ENCODE peak calls at places on chromosome 19, in four cellular contexts. O, B, U and I are unnamed samples.

GRCh38 chr19:8544168-8544567 is 30.2 kb upstream of the ZNF414 start:
- DNase-seq in U (no peak), O (no peak), B (no peak), I (no peak)

GRCh38 chr19:9584073-9584833 is at the start of gene ZNF121:
- DNase-seq in O (peak), U (peak), B (peak), I (peak)

GRCh38 chr19:47032171-47032811 is 12.7 kb downstream of the NPAS1 start:
- DNase-seq in B (no peak), O (peak), U (no peak), I (no peak)

GRCh38 chr19:35098413-35099049 is 17.1 kb upstream of the FXYD3 start:
- DNase-seq in O (no peak), B (no peak), U (no peak), I (no peak)

GRCh38 chr19:47729799-47730520 is 15.4 kb upstream of the NOP53 start:
- DNase-seq in U (peak), O (peak), B (peak), I (no peak)

GRCh38 chr19:32358311-32358710 is 12.9 kb downstream of the ZNF507 start:
- DNase-seq in U (no peak), B (no peak), O (no peak), I (no peak)

GRCh38 chr19:57583521-57584416 is at the start of gene ZIK1:
- DNase-seq in U (peak), O (peak), B (peak), I (peak)

GRCh38 chr19:18373892-18374629 is 11.9 kb upstream of the GDF15 start:
- DNase-seq in U (peak), B (peak), O (peak), I (peak)

GRCh38 chr19:29532097-29532496 is 6.3 kb downstream of the VSTM2B start:
- DNase-seq in O (no peak), U (no peak), B (no peak), I (no peak)

GRCh38 chr19:9436358-9436757 is 985 bp upstream of the ZNF266 start:
- DNase-seq in B (no peak), U (no peak), O (no peak), I (no peak)

GRCh38 chr19:7482584-7483439 is 6.0 kb downstream of the PEX11G start:
- DNase-seq in B (peak), U (no peak), O (peak), I (peak)

GRCh38 chr19:17294051-17294891 is 9.0 kb downstream of the ABHD8 start:
- DNase-seq in B (no peak), O (peak), U (no peak), I (no peak)

GRCh38 chr19:23867895-23868294 is 46.8 kb upstream of the ZNF726 start:
- DNase-seq in B (no peak), U (peak), O (no peak), I (no peak)

GRCh38 chr19:43524922-43525835 is 1.8 kb downstream of the ETHE1 start:
- DNase-seq in U (peak), B (peak), O (peak), I (peak)

GRCh38 chr19:16886305-16886880 is 2.4 kb upstream of the F2RL3 start:
- DNase-seq in B (peak), O (no peak), U (peak), I (peak)

GRCh38 chr19:53782698-53783097 is 41.4 kb downstream of the NLRP12 start:
- DNase-seq in O (no peak), U (no peak), B (no peak), I (no peak)

GRCh38 chr19:48595171-48595570 is 11.4 kb upstream of the SPACA4 start:
- DNase-seq in O (no peak), B (no peak), U (no peak), I (no peak)

GRCh38 chr19:17753976-17754375 is 2.7 kb downstream of the FCHO1 start:
- DNase-seq in B (no peak), O (no peak), U (no peak), I (no peak)

GRCh38 chr19:47821460-47822020 is at the start of gene CRX:
- DNase-seq in U (no peak), B (no peak), O (no peak), I (no peak)

GRCh38 chr19:51076602-51077213 is 6.0 kb downstream of the KLK14 start:
- DNase-seq in B (no peak), U (no peak), O (no peak), I (no peak)

DNA sequence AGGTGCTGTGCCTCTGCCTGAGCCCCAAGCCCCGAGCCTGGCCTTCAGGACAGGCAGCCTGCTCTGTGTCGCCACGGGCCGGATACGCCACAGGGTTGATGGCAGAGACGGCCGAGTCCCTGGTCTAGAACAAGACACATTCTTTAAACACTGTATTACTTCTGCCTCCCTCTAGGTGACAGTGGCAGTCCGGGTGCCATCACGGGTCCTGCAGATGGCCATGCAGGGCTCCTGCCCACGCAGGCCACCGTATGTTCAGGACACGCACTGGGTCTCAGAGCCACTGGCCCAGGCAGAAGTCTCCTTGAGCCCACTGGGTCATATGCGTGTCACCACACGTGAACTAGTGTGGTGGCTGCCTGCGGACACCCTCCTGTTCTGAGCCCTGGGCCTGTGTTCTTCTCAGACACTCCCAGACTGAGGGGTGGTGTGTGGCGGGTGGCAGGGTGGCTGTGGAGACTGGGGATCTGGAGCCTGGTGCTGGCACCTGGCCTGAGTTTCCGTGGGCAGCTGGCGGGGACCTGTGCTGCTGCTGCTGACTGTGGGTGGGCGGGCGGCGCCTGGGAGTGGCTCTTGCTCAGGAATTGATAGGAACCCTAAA is 4.4 kb downstream of the PLEKHJ1 start:
- DNase-seq in U (no peak), B (no peak), O (no peak), I (no peak)
- TF ChIP-seq CTCF in U (no peak), B (no peak), O (no peak), I (no peak)

GRCh38 chr19:11281336-11282049 is 14.5 kb upstream of the TSPAN16 start:
- DNase-seq in U (no peak), O (no peak), B (no peak), I (peak)

GRCh38 chr19:11288349-11288748 is 7.6 kb upstream of the TSPAN16 start:
- DNase-seq in O (no peak), U (peak), B (peak), I (peak)

GRCh38 chr19:11291415-11291814 is 4.5 kb upstream of the TSPAN16 start:
- DNase-seq in O (no peak), B (no peak), U (no peak), I (no peak)

GRCh38 chr19:11284535-11284934 is 11.4 kb upstream of the TSPAN16 start:
- DNase-seq in O (no peak), B (no peak), U (no peak), I (no peak)

GRCh38 chr19:11286312-11286974 is 9.5 kb upstream of the TSPAN16 start:
- DNase-seq in B (peak), O (no peak), U (peak), I (peak)
- TF ChIP-seq CTCF in B (peak), O (no peak), U (peak), I (peak)

DNA sequence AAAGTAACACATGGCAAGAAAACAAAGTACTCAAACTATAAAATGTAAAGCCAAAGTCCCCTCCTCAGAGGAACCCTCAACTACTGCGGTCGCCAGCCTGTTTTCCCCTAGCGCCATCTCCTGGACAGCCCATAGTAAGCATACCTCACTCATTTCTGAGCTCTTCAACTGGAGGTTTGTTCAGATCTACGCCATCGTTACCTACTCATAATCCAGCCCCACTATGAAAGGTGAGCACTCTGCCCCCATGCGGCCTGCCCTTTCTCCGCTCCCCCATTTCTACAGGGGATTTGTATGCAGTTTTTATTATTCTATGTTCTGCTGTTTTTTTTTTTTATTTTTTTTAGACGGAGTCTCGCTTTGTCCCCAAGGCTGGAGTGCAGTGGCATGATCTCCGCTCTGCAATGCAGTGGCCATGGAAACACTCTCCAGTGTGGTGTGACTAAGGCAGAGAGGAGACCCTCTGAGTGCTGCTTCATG is 26.2 kb downstream of the OPA3 start:
- DNase-seq in B (peak), O (peak), U (peak), I (peak)
- TF ChIP-seq CTCF in B (peak), O (peak), U (peak), I (peak)

GRCh38 chr19:50025022-50025793 is at the start of gene VRK3:
- DNase-seq in B (peak), O (peak), U (peak), I (peak)
- TF ChIP-seq CTCF in B (no peak), O (no peak), U (no peak), I (no peak)

GRCh38 chr19:40521276-40521675 is 54.5 kb downstream of the SPTBN4 start:
- DNase-seq in U (peak), O (no peak), B (peak), I (peak)
- TF ChIP-seq CTCF in U (peak), O (no peak), B (peak), I (peak)

DNA sequence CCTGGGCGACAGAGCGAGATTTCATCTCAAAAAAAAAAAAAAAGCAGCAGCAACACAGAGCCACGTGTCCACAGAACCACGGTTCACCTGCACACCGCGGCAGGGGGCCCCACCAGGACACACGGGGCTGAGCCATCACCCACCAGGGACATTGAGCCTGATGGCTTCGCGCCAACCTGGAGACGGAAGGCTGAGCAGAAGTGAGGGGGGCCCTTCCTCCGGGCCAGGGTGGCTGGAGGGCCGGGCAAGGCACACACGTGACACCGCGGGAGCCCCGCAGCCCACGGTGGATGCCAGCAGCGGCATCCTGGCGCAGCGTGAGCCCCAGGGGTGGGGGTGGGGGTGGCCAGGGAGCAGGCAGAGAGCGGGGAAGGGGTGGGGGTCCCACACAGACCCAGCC is 33.8 kb downstream of the SBNO2 start:
- DNase-seq in U (no peak), B (no peak), O (no peak), I (no peak)
- TF ChIP-seq CTCF in U (no peak), B (no peak), O (no peak), I (no peak)

GRCh38 chr19:41366089-41366488 is 2.1 kb upstream of the B9D2 start:
- DNase-seq in O (no peak), U (no peak), B (no peak), I (no peak)
- TF ChIP-seq CTCF in O (peak), U (peak), B (peak), I (peak)